ENCODE peak calls at places on chromosome 1, in six cellular contexts. One of them, this sample, is unnamed.

GRCh38 chr1:182084487-182085316 is 23.2 kb upstream of the ZNF648 start:
- DNase-seq in HCT116: peak; percentile 67
- DNase-seq in A549: peak; percentile 74
- DNase-seq in GM12878: no peak
- DNase-seq in K562: peak; percentile 84
- DNase-seq in HepG2: peak; percentile 78
- DNase-seq in this sample: peak; percentile 81

GRCh38 chr1:32703479-32704291 is 1.1 kb upstream of the SYNC start:
- DNase-seq in GM12878: no peak
- DNase-seq in K562: no peak
- DNase-seq in HCT116: no peak
- DNase-seq in HepG2: no peak
- DNase-seq in A549: peak; percentile 70
- DNase-seq in this sample: peak; percentile 42

GRCh38 chr1:186730951-186731350 is 50.7 kb upstream of the PTGS2 start:
- DNase-seq in HepG2: no peak
- DNase-seq in GM12878: no peak
- DNase-seq in A549: no peak
- DNase-seq in K562: no peak
- DNase-seq in HCT116: no peak
- DNase-seq in this sample: no peak

GRCh38 chr1:167138703-167139102 is 44.8 kb downstream of the STYXL2 start:
- DNase-seq in A549: no peak
- DNase-seq in HepG2: no peak
- DNase-seq in HCT116: no peak
- DNase-seq in K562: no peak
- DNase-seq in GM12878: no peak
- DNase-seq in this sample: no peak

GRCh38 chr1:17186216-17186894 is 18.6 kb upstream of the PADI1 start:
- DNase-seq in K562: no peak
- DNase-seq in HCT116: no peak
- DNase-seq in GM12878: no peak
- DNase-seq in A549: no peak
- DNase-seq in HepG2: no peak
- DNase-seq in this sample: no peak

GRCh38 chr1:82377201-82377884 is 576.6 kb downstream of the ADGRL2 start:
- DNase-seq in A549: no peak
- DNase-seq in K562: no peak
- DNase-seq in GM12878: no peak
- DNase-seq in HCT116: no peak
- DNase-seq in HepG2: no peak
- DNase-seq in this sample: no peak

GRCh38 chr1:1630191-1630964 is 1.6 kb upstream of the MMP23B start:
- DNase-seq in GM12878: peak; percentile 59
- DNase-seq in A549: no peak
- DNase-seq in K562: no peak
- DNase-seq in HCT116: no peak
- DNase-seq in HepG2: no peak
- DNase-seq in this sample: peak; percentile 57

GRCh38 chr1:56806804-56807203 is 12.4 kb downstream of the FYB2 start:
- DNase-seq in HepG2: no peak
- DNase-seq in HCT116: no peak
- DNase-seq in GM12878: no peak
- DNase-seq in A549: no peak
- DNase-seq in K562: no peak
- DNase-seq in this sample: no peak

GRCh38 chr1:148308832-148309458 is 156.9 kb upstream of the NBPF11 start:
- DNase-seq in K562: no peak
- DNase-seq in HepG2: no peak
- DNase-seq in HCT116: no peak
- DNase-seq in GM12878: no peak
- DNase-seq in A549: peak; percentile 16
- DNase-seq in this sample: no peak

GRCh38 chr1:236065509-236066005 is 667 bp upstream of the NID1 start:
- DNase-seq in HepG2: no peak
- DNase-seq in A549: no peak
- DNase-seq in GM12878: no peak
- DNase-seq in HCT116: no peak
- DNase-seq in K562: no peak
- DNase-seq in this sample: no peak

GRCh38 chr1:47465605-47466004 is 27.8 kb downstream of the FOXD2 start:
- DNase-seq in GM12878: no peak
- DNase-seq in A549: no peak
- DNase-seq in K562: no peak
- DNase-seq in HepG2: no peak
- DNase-seq in HCT116: no peak
- DNase-seq in this sample: no peak

GRCh38 chr1:209335090-209335692 is 248.3 kb upstream of the CAMK1G start:
- DNase-seq in HCT116: peak; percentile 28
- DNase-seq in GM12878: no peak
- DNase-seq in HepG2: peak; percentile 3
- DNase-seq in A549: peak; percentile 39
- DNase-seq in K562: peak; percentile 56
- DNase-seq in this sample: peak; percentile 59

GRCh38 chr1:53616927-53617326 is 122.0 kb downstream of the GLIS1 start:
- DNase-seq in A549: no peak
- DNase-seq in HCT116: no peak
- DNase-seq in HepG2: no peak
- DNase-seq in GM12878: no peak
- DNase-seq in K562: no peak
- DNase-seq in this sample: no peak
- TF ChIP-seq CTCF in A549: no peak
- TF ChIP-seq CTCF in HCT116: peak; percentile 33
- TF ChIP-seq CTCF in HepG2: no peak
- TF ChIP-seq CTCF in GM12878: no peak
- TF ChIP-seq CTCF in K562: peak; percentile 28
- TF ChIP-seq CTCF in this sample: no peak

GRCh38 chr1:25063591-25064416 is 133.7 kb upstream of the RUNX3 start:
- DNase-seq in HCT116: no peak
- DNase-seq in K562: no peak
- DNase-seq in HepG2: no peak
- DNase-seq in GM12878: no peak
- DNase-seq in A549: peak; percentile 15
- DNase-seq in this sample: no peak
- TF ChIP-seq REST in HCT116: no peak
- TF ChIP-seq REST in K562: no peak
- TF ChIP-seq REST in HepG2: no peak
- TF ChIP-seq REST in GM12878: no peak
- TF ChIP-seq REST in A549: no peak
- TF ChIP-seq REST in this sample: no peak

DNA sequence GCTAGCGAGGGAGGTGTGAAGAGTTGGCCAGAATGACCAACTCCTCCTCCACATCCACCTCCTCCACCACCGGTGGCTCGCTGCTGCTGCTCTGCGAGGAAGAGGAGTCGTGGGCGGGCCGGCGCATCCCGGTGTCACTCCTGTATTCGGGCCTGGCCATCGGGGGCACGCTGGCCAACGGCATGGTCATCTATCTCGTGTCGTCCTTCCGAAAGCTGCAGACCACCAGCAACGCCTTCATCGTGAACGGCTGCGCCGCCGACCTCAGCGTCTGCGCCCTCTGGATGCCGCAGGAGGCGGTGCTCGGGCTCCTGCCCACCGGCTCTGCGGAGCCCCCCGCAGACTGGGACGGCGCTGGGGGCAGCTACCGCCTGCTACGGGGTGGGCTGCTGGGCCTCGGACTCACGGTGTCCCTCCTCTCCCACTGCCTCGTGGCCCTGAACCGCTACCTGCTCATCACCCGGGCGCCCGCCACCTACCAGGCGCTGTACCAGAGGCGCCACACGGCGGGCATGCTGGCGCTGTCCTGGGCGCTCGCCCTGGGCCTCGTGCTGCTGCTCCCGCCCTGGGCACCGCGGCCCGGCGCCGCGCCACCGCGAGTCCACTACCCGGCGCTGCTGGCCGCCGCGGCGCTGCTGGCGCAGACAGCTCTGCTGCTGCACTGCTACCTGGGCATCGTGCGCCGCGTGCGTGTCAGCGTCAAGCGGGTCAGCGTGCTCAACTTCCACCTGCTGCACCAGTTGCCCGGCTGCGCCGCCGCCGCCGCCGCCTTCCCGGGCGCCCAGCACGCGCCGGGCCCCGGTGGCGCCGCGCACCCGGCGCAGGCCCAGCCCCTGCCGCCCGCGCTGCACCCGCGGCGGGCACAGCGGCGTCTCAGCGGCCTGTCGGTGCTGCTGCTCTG is 1.2 kb downstream of the GPR88 start:
- DNase-seq in A549: peak; percentile 7
- DNase-seq in HCT116: no peak
- DNase-seq in HepG2: no peak
- DNase-seq in K562: no peak
- DNase-seq in GM12878: no peak
- DNase-seq in this sample: peak; percentile 77
- TF ChIP-seq CTCF in A549: no peak
- TF ChIP-seq CTCF in HCT116: no peak
- TF ChIP-seq CTCF in HepG2: peak; percentile 30
- TF ChIP-seq CTCF in K562: no peak
- TF ChIP-seq CTCF in GM12878: no peak
- TF ChIP-seq CTCF in this sample: peak; percentile 28

GRCh38 chr1:25771246-25772114 is 28.5 kb upstream of the SELENON start:
- DNase-seq in GM12878: no peak
- DNase-seq in HepG2: peak; percentile 74
- DNase-seq in K562: no peak
- DNase-seq in A549: no peak
- DNase-seq in HCT116: no peak
- DNase-seq in this sample: peak; percentile 87
- TF ChIP-seq REST in GM12878: no peak
- TF ChIP-seq REST in HepG2: no peak
- TF ChIP-seq REST in K562: no peak
- TF ChIP-seq REST in A549: no peak
- TF ChIP-seq REST in HCT116: no peak
- TF ChIP-seq REST in this sample: no peak

GRCh38 chr1:67791686-67792475 is 41.4 kb downstream of the GNG12 start:
- DNase-seq in HCT116: no peak
- DNase-seq in A549: peak; percentile 86
- DNase-seq in GM12878: no peak
- DNase-seq in HepG2: no peak
- DNase-seq in K562: no peak
- DNase-seq in this sample: no peak

GRCh38 chr1:67791261-67791660 is 42.0 kb downstream of the GNG12 start:
- DNase-seq in HepG2: no peak
- DNase-seq in HCT116: no peak
- DNase-seq in GM12878: no peak
- DNase-seq in K562: no peak
- DNase-seq in A549: no peak
- DNase-seq in this sample: no peak

GRCh38 chr1:67793562-67793961 is 39.7 kb downstream of the GNG12 start:
- DNase-seq in GM12878: no peak
- DNase-seq in HCT116: no peak
- DNase-seq in K562: no peak
- DNase-seq in A549: no peak
- DNase-seq in HepG2: no peak
- DNase-seq in this sample: no peak

GRCh38 chr1:67792756-67793475 is 40.4 kb downstream of the GNG12 start:
- DNase-seq in GM12878: no peak
- DNase-seq in HepG2: no peak
- DNase-seq in HCT116: no peak
- DNase-seq in K562: no peak
- DNase-seq in A549: no peak
- DNase-seq in this sample: no peak

DNA sequence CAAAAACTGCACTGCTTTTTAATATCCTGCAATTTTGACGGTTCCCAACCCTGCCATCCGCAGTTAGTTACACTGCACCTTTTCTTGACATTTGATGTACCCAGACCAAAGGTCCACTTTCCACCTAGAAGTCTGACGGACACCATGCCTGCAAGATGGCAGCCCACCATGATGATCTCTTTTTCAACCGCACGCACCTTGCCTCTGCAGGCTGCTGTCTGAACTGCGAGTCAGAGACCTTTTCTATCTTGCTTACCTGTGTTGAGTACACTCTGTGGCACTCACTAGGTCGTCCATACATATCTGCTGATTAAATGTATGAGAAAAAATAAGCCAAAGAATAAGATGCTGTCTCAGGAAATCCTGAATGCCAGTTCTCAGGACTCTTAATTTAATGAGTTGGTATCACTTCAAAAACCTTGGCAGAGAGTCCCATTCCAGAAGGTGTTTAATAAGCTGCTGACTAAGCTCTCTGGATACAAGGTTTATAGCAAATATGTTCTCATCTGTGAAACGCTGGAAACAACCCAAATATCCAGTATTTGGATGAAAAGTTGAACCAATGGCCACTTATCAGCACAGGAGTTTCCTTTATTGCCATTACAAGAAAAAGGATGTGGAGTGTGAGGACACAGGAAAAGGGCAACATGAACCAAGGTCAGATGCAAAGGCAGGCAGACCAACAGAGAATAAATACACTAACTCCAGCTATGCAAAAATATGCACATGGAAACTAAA is 37.9 kb downstream of the GNG12 start:
- DNase-seq in HCT116: no peak
- DNase-seq in GM12878: no peak
- DNase-seq in HepG2: no peak
- DNase-seq in A549: no peak
- DNase-seq in K562: no peak
- DNase-seq in this sample: no peak
- TF ChIP-seq CTCF in HCT116: no peak
- TF ChIP-seq CTCF in GM12878: no peak
- TF ChIP-seq CTCF in HepG2: no peak
- TF ChIP-seq CTCF in A549: no peak
- TF ChIP-seq CTCF in K562: no peak
- TF ChIP-seq CTCF in this sample: no peak

GRCh38 chr1:60990719-60991100 is 91.7 kb upstream of the NFIA start:
- DNase-seq in HepG2: no peak
- DNase-seq in HCT116: no peak
- DNase-seq in K562: no peak
- DNase-seq in A549: no peak
- DNase-seq in GM12878: no peak
- DNase-seq in this sample: peak; percentile 65

GRCh38 chr1:60998786-60999185 is 83.6 kb upstream of the NFIA start:
- DNase-seq in HepG2: no peak
- DNase-seq in A549: no peak
- DNase-seq in HCT116: no peak
- DNase-seq in K562: no peak
- DNase-seq in GM12878: no peak
- DNase-seq in this sample: no peak

GRCh38 chr1:60992165-60992564 is 90.2 kb upstream of the NFIA start:
- DNase-seq in HepG2: no peak
- DNase-seq in K562: no peak
- DNase-seq in A549: no peak
- DNase-seq in HCT116: no peak
- DNase-seq in GM12878: no peak
- DNase-seq in this sample: no peak

GRCh38 chr1:60994369-60994768 is 88.0 kb upstream of the NFIA start:
- DNase-seq in HepG2: no peak
- DNase-seq in K562: no peak
- DNase-seq in GM12878: no peak
- DNase-seq in HCT116: no peak
- DNase-seq in A549: no peak
- DNase-seq in this sample: no peak

GRCh38 chr1:60995093-60995492 is 87.3 kb upstream of the NFIA start:
- DNase-seq in HepG2: no peak
- DNase-seq in HCT116: no peak
- DNase-seq in K562: no peak
- DNase-seq in GM12878: no peak
- DNase-seq in A549: no peak
- DNase-seq in this sample: no peak
- TF ChIP-seq REST in HepG2: no peak
- TF ChIP-seq REST in HCT116: no peak
- TF ChIP-seq REST in K562: no peak
- TF ChIP-seq REST in GM12878: no peak
- TF ChIP-seq REST in A549: no peak
- TF ChIP-seq REST in this sample: no peak

GRCh38 chr1:155261401-155261887 is 716 bp downstream of the SCAMP3 start:
- DNase-seq in A549: no peak
- DNase-seq in HCT116: no peak
- DNase-seq in GM12878: no peak
- DNase-seq in HepG2: no peak
- DNase-seq in K562: no peak
- DNase-seq in this sample: peak; percentile 61
- TF ChIP-seq CTCF in A549: no peak
- TF ChIP-seq CTCF in HCT116: peak; percentile 7
- TF ChIP-seq CTCF in GM12878: no peak
- TF ChIP-seq CTCF in HepG2: no peak
- TF ChIP-seq CTCF in K562: no peak
- TF ChIP-seq CTCF in this sample: peak; percentile 20